ENCODE peak calls at places on chromosomes 2 and 18, in five cellular contexts. One of them, this sample, is unnamed.

GRCh38 chr2:157627594-157628281 is 926 bp downstream of the ACVR1C start:
- DNase-seq in psoas muscle: no peak
- DNase-seq in esophagus muscularis mucosa: no peak
- DNase-seq in upper lobe of right lung: no peak
- DNase-seq in tibial nerve: no peak
- DNase-seq in this sample: no peak

GRCh38 chr2:95158891-95159619 is 593 bp downstream of the ZNF514 start:
- DNase-seq in psoas muscle: peak
- DNase-seq in esophagus muscularis mucosa: peak
- DNase-seq in upper lobe of right lung: peak
- DNase-seq in tibial nerve: peak
- DNase-seq in this sample: peak

GRCh38 chr18:24910217-24910616 is 441.7 kb downstream of the ZNF521 start:
- DNase-seq in psoas muscle: no peak
- DNase-seq in esophagus muscularis mucosa: no peak
- DNase-seq in upper lobe of right lung: no peak
- DNase-seq in tibial nerve: no peak
- DNase-seq in this sample: no peak

GRCh38 chr2:45867800-45868199 is 216.3 kb downstream of the PRKCE start:
- DNase-seq in psoas muscle: no peak
- DNase-seq in esophagus muscularis mucosa: no peak
- DNase-seq in upper lobe of right lung: no peak
- DNase-seq in tibial nerve: no peak
- DNase-seq in this sample: no peak

GRCh38 chr18:52310651-52311050 is 29.3 kb upstream of the DCC start:
- DNase-seq in psoas muscle: no peak
- DNase-seq in esophagus muscularis mucosa: no peak
- DNase-seq in upper lobe of right lung: no peak
- DNase-seq in tibial nerve: no peak
- DNase-seq in this sample: no peak

GRCh38 chr2:17574406-17575073 is 34.0 kb downstream of the VSNL1 start:
- DNase-seq in psoas muscle: no peak
- DNase-seq in esophagus muscularis mucosa: no peak
- DNase-seq in upper lobe of right lung: no peak
- DNase-seq in tibial nerve: no peak
- DNase-seq in this sample: no peak

GRCh38 chr2:96156011-96156820 is 11.0 kb upstream of the DUSP2 start:
- DNase-seq in psoas muscle: peak
- DNase-seq in esophagus muscularis mucosa: no peak
- DNase-seq in upper lobe of right lung: peak
- DNase-seq in tibial nerve: no peak
- DNase-seq in this sample: no peak

GRCh38 chr2:46187112-46187618 is 110.0 kb upstream of the EPAS1 start:
- DNase-seq in psoas muscle: no peak
- DNase-seq in esophagus muscularis mucosa: peak
- DNase-seq in upper lobe of right lung: no peak
- DNase-seq in tibial nerve: no peak
- DNase-seq in this sample: peak

GRCh38 chr2:144379891-144380311 is 140.0 kb downstream of the ZEB2 start:
- DNase-seq in psoas muscle: peak
- DNase-seq in esophagus muscularis mucosa: no peak
- DNase-seq in upper lobe of right lung: no peak
- DNase-seq in tibial nerve: no peak
- DNase-seq in this sample: no peak

GRCh38 chr18:13493071-13493470 is 233.3 kb downstream of the FAM210A start:
- DNase-seq in psoas muscle: no peak
- DNase-seq in esophagus muscularis mucosa: no peak
- DNase-seq in upper lobe of right lung: no peak
- DNase-seq in tibial nerve: no peak
- DNase-seq in this sample: no peak

GRCh38 chr2:71564361-71564760 is 111.0 kb downstream of the DYSF start:
- DNase-seq in psoas muscle: no peak
- DNase-seq in esophagus muscularis mucosa: no peak
- DNase-seq in upper lobe of right lung: no peak
- DNase-seq in tibial nerve: no peak
- DNase-seq in this sample: no peak

GRCh38 chr2:71859211-71859847 is 288.3 kb downstream of the CYP26B1 start:
- DNase-seq in psoas muscle: no peak
- DNase-seq in esophagus muscularis mucosa: no peak
- DNase-seq in upper lobe of right lung: no peak
- DNase-seq in tibial nerve: no peak
- DNase-seq in this sample: no peak

GRCh38 chr18:24741961-24742738 is 281.7 kb downstream of the HRH4 start:
- DNase-seq in psoas muscle: no peak
- DNase-seq in esophagus muscularis mucosa: peak
- DNase-seq in upper lobe of right lung: no peak
- DNase-seq in tibial nerve: no peak
- DNase-seq in this sample: no peak

GRCh38 chr2:240300840-240301239 is 134.6 kb upstream of the GPC1 start:
- DNase-seq in psoas muscle: no peak
- DNase-seq in esophagus muscularis mucosa: no peak
- DNase-seq in upper lobe of right lung: peak
- DNase-seq in tibial nerve: no peak
- DNase-seq in this sample: no peak

GRCh38 chr2:8189316-8189715 is 492.5 kb upstream of the ID2 start:
- DNase-seq in psoas muscle: no peak
- DNase-seq in esophagus muscularis mucosa: no peak
- DNase-seq in upper lobe of right lung: no peak
- DNase-seq in tibial nerve: no peak
- DNase-seq in this sample: no peak

GRCh38 chr18:27685807-27686412 is 491.0 kb downstream of the CDH2 start:
- DNase-seq in psoas muscle: no peak
- DNase-seq in esophagus muscularis mucosa: no peak
- DNase-seq in upper lobe of right lung: no peak
- DNase-seq in tibial nerve: no peak
- DNase-seq in this sample: no peak

GRCh38 chr2:53583583-53583982 is 184.0 kb upstream of the CHAC2 start:
- DNase-seq in psoas muscle: no peak
- DNase-seq in esophagus muscularis mucosa: no peak
- DNase-seq in upper lobe of right lung: no peak
- DNase-seq in tibial nerve: no peak
- DNase-seq in this sample: no peak

GRCh38 chr2:120385355-120386127 is 39.6 kb downstream of the INHBB start:
- DNase-seq in psoas muscle: peak
- DNase-seq in esophagus muscularis mucosa: no peak
- DNase-seq in upper lobe of right lung: peak
- DNase-seq in tibial nerve: no peak
- DNase-seq in this sample: no peak

GRCh38 chr2:236749346-236749745 is 179.7 kb downstream of the ACKR3 start:
- DNase-seq in psoas muscle: no peak
- DNase-seq in esophagus muscularis mucosa: no peak
- DNase-seq in upper lobe of right lung: no peak
- DNase-seq in tibial nerve: no peak
- DNase-seq in this sample: no peak

GRCh38 chr2:3598912-3599854 is 4.3 kb downstream of the COLEC11 start:
- DNase-seq in psoas muscle: no peak
- DNase-seq in esophagus muscularis mucosa: no peak
- DNase-seq in upper lobe of right lung: no peak
- DNase-seq in tibial nerve: no peak
- DNase-seq in this sample: no peak

GRCh38 chr2:38578832-38579231 is 23.9 kb downstream of the HNRNPLL start:
- DNase-seq in psoas muscle: no peak
- DNase-seq in esophagus muscularis mucosa: no peak
- DNase-seq in upper lobe of right lung: no peak
- DNase-seq in tibial nerve: no peak
- DNase-seq in this sample: no peak

GRCh38 chr2:80548469-80548868 is 243.9 kb upstream of the LRRTM1 start:
- DNase-seq in psoas muscle: no peak
- DNase-seq in esophagus muscularis mucosa: no peak
- DNase-seq in upper lobe of right lung: no peak
- DNase-seq in tibial nerve: no peak
- DNase-seq in this sample: no peak

GRCh38 chr2:204337638-204338037 is 207.6 kb upstream of the PARD3B start:
- DNase-seq in psoas muscle: no peak
- DNase-seq in esophagus muscularis mucosa: no peak
- DNase-seq in upper lobe of right lung: no peak
- DNase-seq in tibial nerve: no peak
- DNase-seq in this sample: no peak

GRCh38 chr2:152561251-152561650 is 156.0 kb downstream of the PRPF40A start:
- DNase-seq in psoas muscle: no peak
- DNase-seq in esophagus muscularis mucosa: no peak
- DNase-seq in upper lobe of right lung: no peak
- DNase-seq in tibial nerve: no peak
- DNase-seq in this sample: no peak

GRCh38 chr2:239664216-239664785 is 263.5 kb upstream of the HDAC4 start:
- DNase-seq in psoas muscle: no peak
- DNase-seq in esophagus muscularis mucosa: peak
- DNase-seq in upper lobe of right lung: no peak
- DNase-seq in tibial nerve: no peak
- DNase-seq in this sample: no peak

GRCh38 chr2:79585701-79586428 is 73.0 kb downstream of the CTNNA2 start:
- DNase-seq in psoas muscle: no peak
- DNase-seq in esophagus muscularis mucosa: no peak
- DNase-seq in upper lobe of right lung: no peak
- DNase-seq in tibial nerve: no peak
- DNase-seq in this sample: no peak

GRCh38 chr18:34590503-34590902 is 119.6 kb upstream of the DTNA start:
- DNase-seq in psoas muscle: no peak
- DNase-seq in esophagus muscularis mucosa: no peak
- DNase-seq in upper lobe of right lung: no peak
- DNase-seq in tibial nerve: no peak
- DNase-seq in this sample: no peak

GRCh38 chr2:65388051-65388531 is 44.3 kb downstream of the SPRED2 start:
- DNase-seq in psoas muscle: no peak
- DNase-seq in esophagus muscularis mucosa: no peak
- DNase-seq in upper lobe of right lung: no peak
- DNase-seq in tibial nerve: no peak
- DNase-seq in this sample: no peak

GRCh38 chr2:230842473-230842872 is 22.3 kb upstream of the ITM2C start:
- DNase-seq in psoas muscle: no peak
- DNase-seq in esophagus muscularis mucosa: no peak
- DNase-seq in upper lobe of right lung: no peak
- DNase-seq in tibial nerve: no peak
- DNase-seq in this sample: no peak

GRCh38 chr18:54149078-54149697 is 75.3 kb downstream of the MBD2 start:
- DNase-seq in psoas muscle: no peak
- DNase-seq in esophagus muscularis mucosa: no peak
- DNase-seq in upper lobe of right lung: no peak
- DNase-seq in tibial nerve: no peak
- DNase-seq in this sample: no peak

GRCh38 chr2:98188351-98189046 is 101.5 kb downstream of the VWA3B start:
- DNase-seq in psoas muscle: no peak
- DNase-seq in esophagus muscularis mucosa: no peak
- DNase-seq in upper lobe of right lung: no peak
- DNase-seq in tibial nerve: no peak
- DNase-seq in this sample: no peak

GRCh38 chr18:36409779-36410178 is 112.3 kb downstream of the FHOD3 start:
- DNase-seq in psoas muscle: no peak
- DNase-seq in esophagus muscularis mucosa: peak
- DNase-seq in upper lobe of right lung: no peak
- DNase-seq in tibial nerve: no peak
- DNase-seq in this sample: no peak

GRCh38 chr18:36415606-36416005 is 118.1 kb downstream of the FHOD3 start:
- DNase-seq in psoas muscle: no peak
- DNase-seq in esophagus muscularis mucosa: no peak
- DNase-seq in upper lobe of right lung: no peak
- DNase-seq in tibial nerve: no peak
- DNase-seq in this sample: no peak

GRCh38 chr18:36411745-36412168 is 114.2 kb downstream of the FHOD3 start:
- DNase-seq in psoas muscle: no peak
- DNase-seq in esophagus muscularis mucosa: peak
- DNase-seq in upper lobe of right lung: no peak
- DNase-seq in tibial nerve: no peak
- DNase-seq in this sample: peak

GRCh38 chr18:36410346-36410745 is 112.8 kb downstream of the FHOD3 start:
- DNase-seq in psoas muscle: no peak
- DNase-seq in esophagus muscularis mucosa: no peak
- DNase-seq in upper lobe of right lung: no peak
- DNase-seq in tibial nerve: no peak
- DNase-seq in this sample: no peak

DNA sequence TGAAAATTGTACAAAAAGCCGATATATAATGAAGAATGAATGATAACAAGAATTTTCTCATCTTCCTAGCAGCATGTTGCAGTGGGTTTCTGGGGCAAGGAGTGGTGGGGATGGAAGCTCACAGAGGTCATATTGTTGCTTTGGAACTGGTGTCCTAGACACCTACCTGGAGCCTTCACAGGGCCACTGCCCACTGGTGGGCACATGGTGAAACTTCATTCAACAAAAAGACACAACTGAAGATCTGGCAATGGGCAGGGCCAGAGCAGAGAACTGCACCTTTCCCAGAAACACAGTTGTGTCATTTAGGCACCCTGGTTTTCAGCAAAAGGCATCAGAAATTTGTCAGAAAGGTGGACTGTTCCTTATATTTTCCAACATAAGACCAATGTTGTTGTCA is 115.3 kb downstream of the FHOD3 start:
- DNase-seq in psoas muscle: no peak
- DNase-seq in esophagus muscularis mucosa: no peak
- DNase-seq in upper lobe of right lung: no peak
- DNase-seq in tibial nerve: no peak
- DNase-seq in this sample: no peak
- TF ChIP-seq CTCF in psoas muscle: peak
- TF ChIP-seq CTCF in esophagus muscularis mucosa: no peak
- TF ChIP-seq CTCF in upper lobe of right lung: no peak
- TF ChIP-seq CTCF in tibial nerve: no peak
- TF ChIP-seq CTCF in this sample: no peak

DNA sequence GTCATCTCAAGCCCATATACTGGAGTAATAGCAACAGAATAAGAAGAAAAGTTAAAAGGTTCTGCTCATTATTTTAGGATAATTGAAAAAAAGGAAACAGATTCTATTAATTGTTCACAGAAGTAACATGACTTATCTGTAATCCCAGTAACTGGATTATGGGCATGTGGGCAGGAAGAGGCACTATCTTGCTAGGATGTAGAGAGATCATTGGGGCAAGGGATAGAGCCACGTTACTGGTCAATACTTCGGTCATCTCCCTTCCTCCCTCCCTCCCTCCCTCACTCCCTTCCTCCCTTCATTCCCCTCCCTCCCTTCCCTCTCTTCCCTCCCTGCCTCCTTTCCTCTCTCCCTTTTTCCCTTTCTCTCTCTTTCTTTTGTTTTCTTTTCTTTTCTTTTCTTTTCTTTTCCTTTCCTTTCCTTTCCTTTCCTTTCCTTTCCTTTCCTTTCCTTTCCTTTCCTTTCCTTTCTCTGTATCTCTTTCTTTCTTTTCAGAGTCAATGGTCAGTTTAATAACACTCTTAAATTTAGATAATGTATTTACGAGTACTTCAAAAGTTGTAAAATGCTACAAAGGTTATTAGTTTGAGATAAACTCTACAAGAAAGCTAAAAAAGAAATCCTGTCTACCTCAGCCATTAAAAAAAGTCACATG is 82.8 kb downstream of the FHOD3 start:
- DNase-seq in psoas muscle: no peak
- DNase-seq in esophagus muscularis mucosa: no peak
- DNase-seq in upper lobe of right lung: no peak
- DNase-seq in tibial nerve: no peak
- DNase-seq in this sample: no peak
- H3K27ac ChIP-seq in psoas muscle: no peak
- H3K27ac ChIP-seq in esophagus muscularis mucosa: no peak
- H3K27ac ChIP-seq in upper lobe of right lung: no peak
- H3K27ac ChIP-seq in tibial nerve: no peak
- H3K27ac ChIP-seq in this sample: no peak

GRCh38 chr2:216408426-216409315 is 3.6 kb upstream of the SMARCAL1 start:
- DNase-seq in psoas muscle: no peak
- DNase-seq in esophagus muscularis mucosa: no peak
- DNase-seq in upper lobe of right lung: no peak
- DNase-seq in tibial nerve: no peak
- DNase-seq in this sample: no peak
- TF ChIP-seq CTCF in psoas muscle: no peak
- TF ChIP-seq CTCF in esophagus muscularis mucosa: no peak
- TF ChIP-seq CTCF in upper lobe of right lung: no peak
- TF ChIP-seq CTCF in tibial nerve: no peak
- TF ChIP-seq CTCF in this sample: no peak

GRCh38 chr2:74625658-74626425 is 22.3 kb downstream of the M1AP start:
- DNase-seq in psoas muscle: no peak
- DNase-seq in esophagus muscularis mucosa: no peak
- DNase-seq in upper lobe of right lung: no peak
- DNase-seq in tibial nerve: no peak
- DNase-seq in this sample: no peak
- H3K27ac ChIP-seq in psoas muscle: no peak
- H3K27ac ChIP-seq in esophagus muscularis mucosa: no peak
- H3K27ac ChIP-seq in upper lobe of right lung: no peak
- H3K27ac ChIP-seq in tibial nerve: no peak
- H3K27ac ChIP-seq in this sample: no peak